ENCODE peak calls at places on chromosomes 6 and 20, in five cellular contexts. One of them, this sample, is unnamed.

GRCh38 chr20:31835977-31836852 is 9.2 kb downstream of the FOXS1 start:
- DNase-seq in IMR-90: peak; percentile 92
- DNase-seq in breast epithelium: peak; percentile 67
- DNase-seq in ovary: peak; percentile 61
- DNase-seq in prostate gland: no peak
- DNase-seq in this sample: no peak

GRCh38 chr6:159915397-159915796 is 24.6 kb downstream of the MAS1 start:
- DNase-seq in breast epithelium: no peak
- DNase-seq in prostate gland: peak; percentile 36
- DNase-seq in IMR-90: no peak
- DNase-seq in ovary: no peak
- DNase-seq in this sample: no peak

GRCh38 chr6:115214283-115214682 is 846.4 kb downstream of the FRK start:
- DNase-seq in ovary: no peak
- DNase-seq in breast epithelium: no peak
- DNase-seq in prostate gland: no peak
- DNase-seq in IMR-90: no peak
- DNase-seq in this sample: no peak

GRCh38 chr6:136657629-136658028 is 107.4 kb upstream of the MAP7 start:
- DNase-seq in prostate gland: no peak
- DNase-seq in ovary: no peak
- DNase-seq in IMR-90: peak; percentile 78
- DNase-seq in breast epithelium: no peak
- DNase-seq in this sample: no peak

GRCh38 chr20:36929290-36929689 is 22.2 kb downstream of the SAMHD1 start:
- DNase-seq in prostate gland: no peak
- DNase-seq in breast epithelium: no peak
- DNase-seq in ovary: no peak
- DNase-seq in IMR-90: peak; percentile 69
- DNase-seq in this sample: peak; percentile 20

GRCh38 chr6:162371133-162371532 is 356.4 kb downstream of the PRKN start:
- DNase-seq in IMR-90: no peak
- DNase-seq in breast epithelium: no peak
- DNase-seq in ovary: no peak
- DNase-seq in prostate gland: no peak
- DNase-seq in this sample: no peak

GRCh38 chr6:14799928-14800327 is 445.9 kb upstream of the JARID2 start:
- DNase-seq in ovary: peak; percentile 70
- DNase-seq in prostate gland: peak; percentile 16
- DNase-seq in IMR-90: peak; percentile 81
- DNase-seq in breast epithelium: no peak
- DNase-seq in this sample: no peak

GRCh38 chr6:7639427-7639826 is 49.4 kb downstream of the SNRNP48 start:
- DNase-seq in ovary: no peak
- DNase-seq in breast epithelium: no peak
- DNase-seq in IMR-90: no peak
- DNase-seq in prostate gland: no peak
- DNase-seq in this sample: no peak

GRCh38 chr6:37053683-37054082 is 48.2 kb downstream of the FGD2 start:
- DNase-seq in IMR-90: no peak
- DNase-seq in breast epithelium: no peak
- DNase-seq in prostate gland: no peak
- DNase-seq in ovary: no peak
- DNase-seq in this sample: peak; percentile 56

GRCh38 chr6:137277971-137278602 is 58.9 kb upstream of the IFNGR1 start:
- DNase-seq in ovary: no peak
- DNase-seq in prostate gland: no peak
- DNase-seq in IMR-90: peak; percentile 84
- DNase-seq in breast epithelium: no peak
- DNase-seq in this sample: no peak

GRCh38 chr6:11354019-11354418 is 121.6 kb upstream of the NEDD9 start:
- DNase-seq in prostate gland: peak; percentile 47
- DNase-seq in breast epithelium: no peak
- DNase-seq in ovary: peak; percentile 16
- DNase-seq in IMR-90: peak; percentile 58
- DNase-seq in this sample: no peak

GRCh38 chr20:9615766-9616454 is 101.5 kb downstream of the LAMP5 start:
- DNase-seq in prostate gland: no peak
- DNase-seq in breast epithelium: no peak
- DNase-seq in ovary: no peak
- DNase-seq in IMR-90: no peak
- DNase-seq in this sample: no peak

GRCh38 chr20:58700823-58701222 is 8.2 kb downstream of the NPEPL1 start:
- DNase-seq in IMR-90: no peak
- DNase-seq in prostate gland: no peak
- DNase-seq in breast epithelium: no peak
- DNase-seq in ovary: no peak
- DNase-seq in this sample: peak; percentile 63

GRCh38 chr6:127173541-127173940 is 55.1 kb downstream of the RSPO3 start:
- DNase-seq in prostate gland: no peak
- DNase-seq in IMR-90: no peak
- DNase-seq in breast epithelium: no peak
- DNase-seq in ovary: no peak
- DNase-seq in this sample: no peak

GRCh38 chr6:128519132-128519930 is 1.1 kb downstream of the PTPRK start:
- DNase-seq in IMR-90: peak; percentile 45
- DNase-seq in ovary: peak; percentile 56
- DNase-seq in prostate gland: peak; percentile 68
- DNase-seq in breast epithelium: peak; percentile 61
- DNase-seq in this sample: peak; percentile 70

GRCh38 chr20:46563170-46563847 is 12.9 kb upstream of the OCSTAMP start:
- DNase-seq in breast epithelium: no peak
- DNase-seq in prostate gland: no peak
- DNase-seq in IMR-90: no peak
- DNase-seq in ovary: no peak
- DNase-seq in this sample: no peak

GRCh38 chr20:53722515-53723036 is 128.9 kb upstream of the ZNF217 start:
- DNase-seq in ovary: no peak
- DNase-seq in prostate gland: no peak
- DNase-seq in breast epithelium: no peak
- DNase-seq in IMR-90: no peak
- DNase-seq in this sample: no peak

GRCh38 chr6:150753404-150754184 is 111.9 kb upstream of the MTHFD1L start:
- DNase-seq in prostate gland: no peak
- DNase-seq in ovary: no peak
- DNase-seq in breast epithelium: no peak
- DNase-seq in IMR-90: no peak
- DNase-seq in this sample: no peak

GRCh38 chr20:48831702-48832422 is 4.1 kb upstream of the PREX1 start:
- DNase-seq in breast epithelium: no peak
- DNase-seq in prostate gland: no peak
- DNase-seq in IMR-90: peak; percentile 39
- DNase-seq in ovary: peak; percentile 18
- DNase-seq in this sample: peak; percentile 70

GRCh38 chr20:32482251-32483220 is 102.6 kb downstream of the NOL4L start:
- DNase-seq in ovary: no peak
- DNase-seq in IMR-90: no peak
- DNase-seq in breast epithelium: no peak
- DNase-seq in prostate gland: no peak
- DNase-seq in this sample: peak; percentile 93

GRCh38 chr6:166750125-166750793 is 123.2 kb upstream of the RPS6KA2 start:
- DNase-seq in ovary: no peak
- DNase-seq in prostate gland: no peak
- DNase-seq in breast epithelium: no peak
- DNase-seq in IMR-90: peak; percentile 13
- DNase-seq in this sample: no peak

GRCh38 chr20:13101701-13102100 is 92.9 kb downstream of the SPTLC3 start:
- DNase-seq in ovary: no peak
- DNase-seq in IMR-90: peak; percentile 43
- DNase-seq in breast epithelium: no peak
- DNase-seq in prostate gland: no peak
- DNase-seq in this sample: no peak

GRCh38 chr6:55997223-55997874 is 122.0 kb upstream of the BMP5 start:
- DNase-seq in IMR-90: no peak
- DNase-seq in prostate gland: no peak
- DNase-seq in breast epithelium: no peak
- DNase-seq in ovary: no peak
- DNase-seq in this sample: no peak

GRCh38 chr6:32868257-32868788 is 14.3 kb downstream of the PSMB9 start:
- DNase-seq in prostate gland: peak; percentile 72
- DNase-seq in IMR-90: peak; percentile 65
- DNase-seq in breast epithelium: peak; percentile 82
- DNase-seq in ovary: peak; percentile 78
- DNase-seq in this sample: peak; percentile 90

GRCh38 chr6:17640477-17640917 is 40.4 kb downstream of the FAM8A1 start:
- DNase-seq in prostate gland: no peak
- DNase-seq in IMR-90: peak; percentile 35
- DNase-seq in ovary: no peak
- DNase-seq in breast epithelium: no peak
- DNase-seq in this sample: no peak

GRCh38 chr6:121086876-121087275 is 247.4 kb downstream of the TBC1D32 start:
- DNase-seq in ovary: no peak
- DNase-seq in breast epithelium: no peak
- DNase-seq in prostate gland: no peak
- DNase-seq in IMR-90: no peak
- DNase-seq in this sample: no peak

GRCh38 chr6:125095501-125096301 is 57.9 kb upstream of the TPD52L1 start:
- DNase-seq in prostate gland: no peak
- DNase-seq in ovary: no peak
- DNase-seq in IMR-90: peak; percentile 76
- DNase-seq in breast epithelium: no peak
- DNase-seq in this sample: no peak

GRCh38 chr6:363291-363690 is 28.3 kb upstream of the IRF4 start:
- DNase-seq in breast epithelium: no peak
- DNase-seq in prostate gland: no peak
- DNase-seq in IMR-90: no peak
- DNase-seq in ovary: no peak
- DNase-seq in this sample: no peak

GRCh38 chr6:360791-361373 is 30.7 kb upstream of the IRF4 start:
- DNase-seq in IMR-90: no peak
- DNase-seq in breast epithelium: no peak
- DNase-seq in prostate gland: no peak
- DNase-seq in ovary: no peak
- DNase-seq in this sample: peak; percentile 78

GRCh38 chr6:362231-362923 is 29.2 kb upstream of the IRF4 start:
- DNase-seq in breast epithelium: no peak
- DNase-seq in IMR-90: no peak
- DNase-seq in ovary: no peak
- DNase-seq in prostate gland: no peak
- DNase-seq in this sample: peak; percentile 19

GRCh38 chr6:362924-363249 is 28.7 kb upstream of the IRF4 start:
- DNase-seq in ovary: no peak
- DNase-seq in IMR-90: no peak
- DNase-seq in prostate gland: no peak
- DNase-seq in breast epithelium: no peak
- DNase-seq in this sample: peak; percentile 72

GRCh38 chr6:361411-362132 is 30.0 kb upstream of the IRF4 start:
- DNase-seq in IMR-90: no peak
- DNase-seq in prostate gland: no peak
- DNase-seq in breast epithelium: no peak
- DNase-seq in ovary: no peak
- DNase-seq in this sample: peak; percentile 69
- H3K9me3 ChIP-seq in IMR-90: peaks cover 23% of the 10 kb centered on the region
- H3K9me3 ChIP-seq in prostate gland: no peaks in the 10 kb centered on the region
- H3K9me3 ChIP-seq in breast epithelium: peaks cover 21% of the 10 kb centered on the region
- H3K9me3 ChIP-seq in ovary: no peaks in the 10 kb centered on the region
- H3K9me3 ChIP-seq in this sample: no peaks in the 10 kb centered on the region

GRCh38 chr6:52390361-52390727 is 28.4 kb downstream of the PAQR8 start:
- DNase-seq in breast epithelium: no peak
- DNase-seq in ovary: no peak
- DNase-seq in IMR-90: peak; percentile 73
- DNase-seq in prostate gland: peak; percentile 21
- DNase-seq in this sample: no peak
- TF ChIP-seq POLR2A in breast epithelium: no peak
- TF ChIP-seq POLR2A in ovary: no peak
- TF ChIP-seq POLR2A in IMR-90: no peak
- TF ChIP-seq POLR2A in prostate gland: no peak
- TF ChIP-seq POLR2A in this sample: no peak

GRCh38 chr6:31194271-31194834 is 23.9 kb upstream of the POU5F1 start:
- DNase-seq in IMR-90: no peak
- DNase-seq in prostate gland: no peak
- DNase-seq in breast epithelium: no peak
- DNase-seq in ovary: no peak
- DNase-seq in this sample: no peak

GRCh38 chr6:31193206-31193605 is 22.7 kb upstream of the POU5F1 start:
- DNase-seq in prostate gland: no peak
- DNase-seq in ovary: no peak
- DNase-seq in IMR-90: no peak
- DNase-seq in breast epithelium: no peak
- DNase-seq in this sample: no peak

GRCh38 chr6:31203345-31203979 is 33.0 kb upstream of the POU5F1 start:
- DNase-seq in IMR-90: peak; percentile 71
- DNase-seq in breast epithelium: no peak
- DNase-seq in ovary: no peak
- DNase-seq in prostate gland: peak; percentile 57
- DNase-seq in this sample: no peak

GRCh38 chr6:31202259-31203166 is 32.0 kb upstream of the POU5F1 start:
- DNase-seq in ovary: no peak
- DNase-seq in prostate gland: no peak
- DNase-seq in IMR-90: no peak
- DNase-seq in breast epithelium: no peak
- DNase-seq in this sample: peak; percentile 76

GRCh38 chr6:31197559-31198305 is 27.2 kb upstream of the POU5F1 start:
- DNase-seq in breast epithelium: peak; percentile 94
- DNase-seq in ovary: peak; percentile 89
- DNase-seq in IMR-90: peak; percentile 72
- DNase-seq in prostate gland: peak; percentile 90
- DNase-seq in this sample: peak; percentile 98
- TF ChIP-seq CTCF in breast epithelium: no peak
- TF ChIP-seq CTCF in ovary: no peak
- TF ChIP-seq CTCF in IMR-90: no peak
- TF ChIP-seq CTCF in prostate gland: no peak
- TF ChIP-seq CTCF in this sample: no peak

GRCh38 chr20:11170565-11170964 is 496.8 kb upstream of the JAG1 start:
- DNase-seq in IMR-90: peak; percentile 37
- DNase-seq in ovary: no peak
- DNase-seq in breast epithelium: no peak
- DNase-seq in prostate gland: no peak
- DNase-seq in this sample: no peak

GRCh38 chr20:11172881-11173280 is 499.1 kb upstream of the JAG1 start:
- DNase-seq in IMR-90: no peak
- DNase-seq in breast epithelium: no peak
- DNase-seq in prostate gland: no peak
- DNase-seq in ovary: no peak
- DNase-seq in this sample: no peak

GRCh38 chr20:11168026-11168425 is 494.2 kb upstream of the JAG1 start:
- DNase-seq in IMR-90: peak; percentile 61
- DNase-seq in ovary: no peak
- DNase-seq in prostate gland: no peak
- DNase-seq in breast epithelium: no peak
- DNase-seq in this sample: no peak

GRCh38 chr20:11166716-11167115 is 492.9 kb upstream of the JAG1 start:
- DNase-seq in IMR-90: peak; percentile 30
- DNase-seq in prostate gland: no peak
- DNase-seq in ovary: no peak
- DNase-seq in breast epithelium: no peak
- DNase-seq in this sample: no peak

DNA sequence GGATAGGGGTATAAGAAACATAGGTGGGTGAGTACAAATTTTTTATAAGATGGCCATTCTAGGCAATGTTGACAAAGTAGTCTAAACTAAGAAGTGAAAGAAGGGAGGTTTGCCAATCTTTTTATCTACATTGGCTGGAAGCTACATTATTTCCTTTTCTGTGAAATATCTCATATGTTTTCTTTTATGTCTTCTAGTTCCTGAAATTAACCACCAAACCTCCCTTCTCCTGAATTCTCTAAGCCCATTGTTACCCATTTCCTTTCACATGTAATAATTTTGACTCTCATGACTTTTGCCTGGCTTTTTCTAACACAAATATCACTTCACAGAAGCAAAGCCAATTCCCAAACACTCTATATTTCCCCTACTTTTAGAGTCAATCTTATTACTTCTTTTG is 496.2 kb upstream of the JAG1 start:
- DNase-seq in ovary: no peak
- DNase-seq in breast epithelium: no peak
- DNase-seq in IMR-90: no peak
- DNase-seq in prostate gland: no peak
- DNase-seq in this sample: no peak
- H3K9me3 ChIP-seq in ovary: no peaks in the 10 kb centered on the region
- H3K9me3 ChIP-seq in breast epithelium: no peaks in the 10 kb centered on the region
- H3K9me3 ChIP-seq in IMR-90: no peaks in the 10 kb centered on the region
- H3K9me3 ChIP-seq in prostate gland: no peaks in the 10 kb centered on the region
- H3K9me3 ChIP-seq in this sample: no peaks in the 10 kb centered on the region

This sample was measured in spleen.